ENCODE peak calls at places on chromosome 1, in eight cellular contexts. Z, N, S, W, O, M, T and A are unnamed samples.

GRCh38 chr1:79457825-79458224 is 451.3 kb upstream of the ADGRL4 start:
- DNase-seq in Z (no peak), N (no peak), S (no peak), W (no peak), O (no peak), M (no peak), T (no peak), A (no peak)

GRCh38 chr1:22344851-22345560 is 106.6 kb upstream of the ZBTB40 start:
- DNase-seq in Z (no peak), N (no peak), S (no peak), W (no peak), O (no peak), M (no peak), T (no peak), A (no peak)

GRCh38 chr1:182095946-182096345 is 34.4 kb upstream of the ZNF648 start:
- DNase-seq in Z (no peak), N (no peak), S (no peak), W (no peak), O (no peak), M (no peak), T (no peak), A (no peak)

GRCh38 chr1:17598251-17598650 is 58.8 kb downstream of the ARHGEF10L start:
- DNase-seq in Z (no peak), N (no peak), S (no peak), W (no peak), O (no peak), M (no peak), T (no peak), A (no peak)

GRCh38 chr1:248853668-248854375 is 5.1 kb downstream of the ZNF692 start:
- DNase-seq in Z (no peak), N (no peak), S (no peak), W (no peak), O (no peak), M (no peak), T (no peak), A (no peak)

GRCh38 chr1:39576016-39576657 is 453 bp downstream of the PABPC4 start:
- DNase-seq in Z (peak; percentile 5), N (peak; percentile 29), S (no peak), W (peak; percentile 77), O (no peak), M (peak; percentile 7), T (no peak), A (no peak)

GRCh38 chr1:109112056-109112651 is 1.8 kb upstream of the ELAPOR1 start:
- DNase-seq in Z (no peak), N (no peak), S (peak; percentile 18), W (no peak), O (no peak), M (no peak), T (peak; percentile 52), A (no peak)

GRCh38 chr1:119968068-119968492 is 71.8 kb upstream of the ADAM30 start:
- DNase-seq in Z (no peak), N (peak; percentile 67), S (no peak), W (no peak), O (peak; percentile 64), M (no peak), T (no peak), A (no peak)

GRCh38 chr1:213649373-213649772 is 338.4 kb upstream of the PROX1 start:
- DNase-seq in Z (no peak), N (no peak), S (no peak), W (no peak), O (no peak), M (no peak), T (no peak), A (no peak)

GRCh38 chr1:72845342-72845741 is 563.0 kb upstream of the NEGR1 start:
- DNase-seq in Z (no peak), N (no peak), S (peak; percentile 25), W (no peak), O (no peak), M (no peak), T (no peak), A (peak; percentile 5)

GRCh38 chr1:2566106-2567045 is 10.2 kb downstream of the TNFRSF14 start:
- DNase-seq in Z (no peak), N (no peak), S (no peak), W (peak; percentile 56), O (no peak), M (no peak), T (no peak), A (no peak)

GRCh38 chr1:4083171-4084052 is 183.3 kb upstream of the C1orf174 start:
- DNase-seq in Z (no peak), N (no peak), S (no peak), W (no peak), O (no peak), M (no peak), T (no peak), A (no peak)

GRCh38 chr1:79369091-79369490 is 362.6 kb upstream of the ADGRL4 start:
- DNase-seq in Z (no peak), N (no peak), S (no peak), W (no peak), O (no peak), M (no peak), T (no peak), A (no peak)

GRCh38 chr1:78650114-78650513 is 483 bp downstream of the IFI44 start:
- DNase-seq in Z (no peak), N (no peak), S (no peak), W (no peak), O (no peak), M (no peak), T (no peak), A (no peak)

GRCh38 chr1:234613128-234613875 is 3.3 kb upstream of the IRF2BP2 start:
- DNase-seq in Z (no peak), N (no peak), S (no peak), W (no peak), O (no peak), M (no peak), T (peak; percentile 69), A (no peak)

GRCh38 chr1:24599265-24599664 is 43.4 kb downstream of the NCMAP start:
- DNase-seq in Z (no peak), N (no peak), S (no peak), W (no peak), O (no peak), M (no peak), T (no peak), A (no peak)

GRCh38 chr1:64494659-64495058 is 24.7 kb downstream of the CACHD1 start:
- DNase-seq in Z (no peak), N (no peak), S (no peak), W (no peak), O (no peak), M (no peak), T (no peak), A (no peak)

GRCh38 chr1:41890841-41891311 is 27.8 kb downstream of the HIVEP3 start:
- DNase-seq in Z (peak; percentile 32), N (no peak), S (no peak), W (peak; percentile 86), O (peak; percentile 64), M (no peak), T (no peak), A (no peak)

GRCh38 chr1:245156736-245157505 is 2.1 kb downstream of the KIF26B start:
- DNase-seq in Z (no peak), N (no peak), S (no peak), W (no peak), O (no peak), M (no peak), T (no peak), A (peak; percentile 37)

GRCh38 chr1:235657269-235657668 is 7.7 kb upstream of the GNG4 start:
- DNase-seq in Z (no peak), N (no peak), S (no peak), W (no peak), O (no peak), M (no peak), T (no peak), A (no peak)

GRCh38 chr1:78687914-78688313 is 38.3 kb downstream of the IFI44 start:
- DNase-seq in Z (no peak), N (no peak), S (no peak), W (no peak), O (no peak), M (no peak), T (no peak), A (no peak)

GRCh38 chr1:18091660-18092446 is 15.7 kb upstream of the IGSF21 start:
- DNase-seq in Z (no peak), N (no peak), S (no peak), W (no peak), O (no peak), M (peak; percentile 73), T (no peak), A (peak; percentile 31)

GRCh38 chr1:87134625-87135024 is 194.1 kb upstream of the LMO4 start:
- DNase-seq in Z (no peak), N (no peak), S (no peak), W (no peak), O (no peak), M (no peak), T (peak; percentile 74), A (no peak)

GRCh38 chr1:151924691-151925587 is 15.6 kb upstream of the THEM4 start:
- DNase-seq in Z (no peak), N (no peak), S (no peak), W (no peak), O (no peak), M (no peak), T (no peak), A (no peak)

GRCh38 chr1:85359874-85360708 is 83.7 kb upstream of the BCL10 start:
- DNase-seq in Z (no peak), N (no peak), S (no peak), W (no peak), O (no peak), M (peak; percentile 34), T (no peak), A (no peak)

GRCh38 chr1:29236993-29237905 is 927 bp downstream of the PTPRU start:
- DNase-seq in Z (peak; percentile 32), N (no peak), S (no peak), W (peak; percentile 82), O (peak; percentile 65), M (no peak), T (no peak), A (no peak)

GRCh38 chr1:229403573-229403972 is 30.3 kb downstream of the ACTA1 start:
- DNase-seq in Z (no peak), N (no peak), S (no peak), W (no peak), O (no peak), M (no peak), T (no peak), A (no peak)

GRCh38 chr1:71030021-71030420 is 17.6 kb downstream of the PTGER3 start:
- DNase-seq in Z (no peak), N (no peak), S (no peak), W (no peak), O (no peak), M (no peak), T (no peak), A (no peak)

GRCh38 chr1:84298336-84298687 is 3.2 kb upstream of the SAMD13 start:
- DNase-seq in Z (peak; percentile 18), N (peak; percentile 46), S (no peak), W (peak; percentile 81), O (peak; percentile 51), M (no peak), T (peak; percentile 48), A (no peak)

GRCh38 chr1:64982134-64982533 is 15.8 kb upstream of the JAK1 start:
- DNase-seq in Z (no peak), N (no peak), S (no peak), W (no peak), O (peak; percentile 31), M (no peak), T (no peak), A (no peak)

GRCh38 chr1:79695133-79695532 is 688.6 kb upstream of the ADGRL4 start:
- DNase-seq in Z (no peak), N (no peak), S (no peak), W (no peak), O (no peak), M (no peak), T (no peak), A (no peak)